ENCODE peak calls at places on chromosomes 12 and 14, in seven cellular contexts. A is esophagus squamous epithelium; P is heart right ventricle; E is ascending aorta; Z is CD8-positive, alpha-beta T cell; S is MM.1S; X is fibroblast of lung. G is an unnamed sample.

GRCh38 chr14:49366416-49366815 is 219.8 kb downstream of the RPS29 start:
- DNase-seq in A (no peak), P (no peak), E (no peak), Z (no peak), S (no peak), X (no peak), G (no peak)

GRCh38 chr14:86462193-86462592 is 932.2 kb downstream of the FLRT2 start:
- DNase-seq in A (no peak), P (no peak), E (no peak), Z (no peak), S (peak; percentile 23), X (peak; percentile 3), G (no peak)

GRCh38 chr14:40485688-40486087 is 1053.5 kb upstream of the FBXO33 start:
- DNase-seq in A (no peak), P (no peak), E (no peak), Z (no peak), S (no peak), X (no peak), G (no peak)

GRCh38 chr14:50533806-50534205 is 1.4 kb upstream of the MAP4K5 start:
- DNase-seq in A (no peak), P (no peak), E (no peak), Z (no peak), S (no peak), X (peak; percentile 53), G (no peak)

GRCh38 chr12:78473136-78473535 is 391.4 kb upstream of the SYT1 start:
- DNase-seq in A (no peak), P (no peak), E (no peak), Z (no peak), S (no peak), X (peak; percentile 63), G (no peak)

GRCh38 chr12:124609041-124609984 is 41.9 kb upstream of the NCOR2 start:
- DNase-seq in A (peak; percentile 53), P (peak; percentile 83), E (no peak), Z (peak; percentile 90), S (peak; percentile 94), X (peak; percentile 57), G (no peak)

GRCh38 chr12:62259311-62259992 is 752 bp upstream of the USP15 start:
- DNase-seq in A (no peak), P (no peak), E (no peak), Z (no peak), S (peak; percentile 52), X (no peak), G (no peak)

GRCh38 chr12:76250256-76250655 is 98.0 kb downstream of the BBS10 start:
- DNase-seq in A (no peak), P (no peak), E (no peak), Z (no peak), S (no peak), X (peak; percentile 54), G (no peak)

GRCh38 chr12:11861155-11861863 is 209.4 kb upstream of the BCL2L14 start:
- DNase-seq in A (no peak), P (no peak), E (no peak), Z (no peak), S (no peak), X (no peak), G (no peak)

GRCh38 chr12:20863056-20863455 is 52.6 kb downstream of the SLCO1B3 start:
- DNase-seq in A (no peak), P (no peak), E (no peak), Z (no peak), S (no peak), X (no peak), G (no peak)

GRCh38 chr12:40225337-40225983 is 663 bp downstream of the LRRK2 start:
- DNase-seq in A (no peak), P (no peak), E (no peak), Z (no peak), S (no peak), X (no peak), G (no peak)

GRCh38 chr14:85991156-85991555 is 461.2 kb downstream of the FLRT2 start:
- DNase-seq in A (no peak), P (no peak), E (no peak), Z (no peak), S (no peak), X (peak; percentile 5), G (no peak)

GRCh38 chr12:50626026-50626425 is 121.2 kb downstream of the DIP2B start:
- DNase-seq in A (no peak), P (no peak), E (no peak), Z (no peak), S (no peak), X (no peak), G (no peak)

GRCh38 chr12:112473056-112473455 is 54.3 kb downstream of the PTPN11 start:
- DNase-seq in A (no peak), P (no peak), E (no peak), Z (no peak), S (no peak), X (no peak), G (no peak)

GRCh38 chr14:64680013-64680674 is 24.1 kb upstream of the PLEKHG3 start:
- DNase-seq in A (no peak), P (no peak), E (peak; percentile 38), Z (no peak), S (no peak), X (peak; percentile 24), G (no peak)

GRCh38 chr12:79420146-79420618 is 270.6 kb downstream of the PAWR start:
- DNase-seq in A (no peak), P (no peak), E (no peak), Z (no peak), S (peak; percentile 35), X (peak; percentile 98), G (peak; percentile 84)

GRCh38 chr12:95385246-95385645 is 88.7 kb upstream of the METAP2 start:
- DNase-seq in A (no peak), P (no peak), E (no peak), Z (no peak), S (no peak), X (peak; percentile 48), G (peak; percentile 18)

GRCh38 chr12:2273751-2274150 is 221.0 kb downstream of the CACNA1C start:
- DNase-seq in A (no peak), P (no peak), E (no peak), Z (no peak), S (no peak), X (no peak), G (no peak)

GRCh38 chr14:22438742-22439141 is 150.3 kb downstream of the DAD1 start:
- DNase-seq in A (no peak), P (no peak), E (no peak), Z (no peak), S (no peak), X (no peak), G (no peak)

GRCh38 chr12:29921307-29921706 is 137.6 kb upstream of the TMTC1 start:
- DNase-seq in A (no peak), P (no peak), E (no peak), Z (no peak), S (no peak), X (peak; percentile 62), G (no peak)

GRCh38 chr12:108640802-108641445 is 7.2 kb upstream of the SELPLG start:
- DNase-seq in A (no peak), P (no peak), E (no peak), Z (no peak), S (peak; percentile 87), X (peak; percentile 74), G (no peak)

GRCh38 chr14:26765768-26766550 is 168.1 kb upstream of the NOVA1 start:
- DNase-seq in A (no peak), P (peak; percentile 12), E (no peak), Z (no peak), S (no peak), X (peak; percentile 95), G (no peak)

GRCh38 chr14:57833304-57833703 is 32.6 kb downstream of the SLC35F4 start:
- DNase-seq in A (no peak), P (no peak), E (peak; percentile 10), Z (no peak), S (no peak), X (peak; percentile 96), G (peak; percentile 62)

GRCh38 chr14:70152704-70153103 is 36.0 kb downstream of the SLC8A3 start:
- DNase-seq in A (no peak), P (no peak), E (no peak), Z (no peak), S (no peak), X (no peak), G (no peak)

GRCh38 chr14:26845106-26845818 is 247.4 kb upstream of the NOVA1 start:
- DNase-seq in A (no peak), P (no peak), E (no peak), Z (no peak), S (no peak), X (no peak), G (no peak)

GRCh38 chr12:104653730-104654328 is 197.1 kb downstream of the CHST11 start:
- DNase-seq in A (no peak), P (no peak), E (no peak), Z (no peak), S (no peak), X (no peak), G (no peak)
- TF ChIP-seq CTCF in A (no peak), P (no peak), E (no peak), Z (peak; percentile 40), S (peak; percentile 34), X (peak; percentile 26), G (peak; percentile 40)

GRCh38 chr14:90630407-90630806 is 185.8 kb downstream of the TTC7B start:
- DNase-seq in A (no peak), P (no peak), E (no peak), Z (no peak), S (peak; percentile 55), X (no peak), G (no peak)
- H3K27ac ChIP-seq in A (peak overlapping the region; percentile 33), P (no peak overlapping the region), E (no peak overlapping the region), Z (no peak overlapping the region), S (peak overlapping the region; percentile 99), X (no peak overlapping the region), G (no peak overlapping the region)

DNA sequence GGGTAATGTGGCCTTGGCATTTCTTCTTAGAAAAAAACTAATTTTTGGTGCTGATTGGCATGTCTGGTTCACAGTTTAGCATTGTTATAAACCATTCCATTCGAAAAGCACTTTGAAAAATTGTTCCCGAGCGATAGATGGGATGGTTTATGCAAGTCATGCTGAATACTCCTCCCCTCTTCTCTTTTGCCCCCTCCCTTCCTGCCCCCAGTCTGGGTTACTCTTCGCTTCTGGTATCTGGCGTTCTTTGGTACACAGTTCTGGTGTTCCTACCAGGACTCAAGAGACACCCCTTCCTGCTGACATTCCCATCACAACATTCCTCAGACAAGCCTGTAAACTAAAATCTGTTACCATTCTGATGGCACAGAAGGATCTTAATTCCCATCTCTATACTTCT is 20.1 kb upstream of the TIGAR start:
- DNase-seq in A (no peak), P (no peak), E (no peak), Z (no peak), S (no peak), X (no peak), G (no peak)
- H3K27me3 ChIP-seq in A (no peaks in the 10 kb centered on the region), P (no peaks in the 10 kb centered on the region), E (no peaks in the 10 kb centered on the region), Z (no peaks in the 10 kb centered on the region), S (no peaks in the 10 kb centered on the region), X (peaks cover 6% of the 10 kb centered on the region), G (peaks cover 9% of the 10 kb centered on the region)

GRCh38 chr14:96224480-96225096 is 19.9 kb downstream of the BDKRB2 start:
- DNase-seq in A (no peak), P (no peak), E (no peak), Z (no peak), S (no peak), X (no peak), G (no peak)

GRCh38 chr14:96221841-96222240 is 17.2 kb downstream of the BDKRB2 start:
- DNase-seq in A (no peak), P (no peak), E (no peak), Z (no peak), S (no peak), X (no peak), G (no peak)

GRCh38 chr14:96229315-96229714 is 24.7 kb downstream of the BDKRB2 start:
- DNase-seq in A (no peak), P (no peak), E (no peak), Z (no peak), S (no peak), X (no peak), G (no peak)

GRCh38 chr14:96227428-96227827 is 22.8 kb downstream of the BDKRB2 start:
- DNase-seq in A (no peak), P (no peak), E (no peak), Z (no peak), S (no peak), X (no peak), G (no peak)

GRCh38 chr14:96225745-96226151 is 21.1 kb downstream of the BDKRB2 start:
- DNase-seq in A (no peak), P (no peak), E (no peak), Z (no peak), S (no peak), X (peak; percentile 83), G (no peak)
- TF ChIP-seq CTCF in A (no peak), P (no peak), E (no peak), Z (no peak), S (no peak), X (peak; percentile 43), G (peak; percentile 46)

G was measured in AG04450.